ENCODE peak calls at places on chromosomes 13 and 19, in seven cellular contexts. R is testis; D is choroid plexus epithelial cell; O is AG09309; E is uterus; A is CD8-positive, alpha-beta memory T cell; Q is sigmoid colon. H is an unnamed sample.

GRCh38 chr13:98775844-98776598 is 23.5 kb upstream of the SLC15A1 start:
- DNase-seq in A (no peak), D (peak), E (no peak), O (no peak), R (no peak), Q (no peak), H (no peak)

GRCh38 chr13:81916471-81916870 is 1575.5 kb upstream of the SPRY2 start:
- DNase-seq in A (no peak), D (peak), Q (no peak), O (no peak), R (no peak), E (no peak), H (no peak)

GRCh38 chr19:45137179-45137761 is 23.5 kb downstream of the NKPD1 start:
- DNase-seq in E (no peak), R (no peak), A (no peak), O (no peak), Q (no peak), D (no peak), H (no peak)

GRCh38 chr13:48750588-48751383 is 97.1 kb downstream of the CYSLTR2 start:
- DNase-seq in R (peak), D (peak), O (no peak), Q (peak), E (peak), A (no peak), H (no peak)

GRCh38 chr13:113862191-113862765 is 1.6 kb downstream of the GAS6 start:
- DNase-seq in D (no peak), E (no peak), O (no peak), Q (no peak), R (peak), A (no peak), H (no peak)

GRCh38 chr19:58352760-58353671 is at the start of gene A1BG:
- DNase-seq in Q (no peak), D (no peak), O (no peak), A (no peak), E (no peak), R (no peak), H (no peak)

GRCh38 chr13:28047784-28048388 is 52.5 kb downstream of the FLT3 start:
- DNase-seq in Q (no peak), D (peak), A (no peak), O (no peak), E (no peak), R (no peak), H (no peak)

GRCh38 chr19:45515081-45515624 is 7.9 kb downstream of the VASP start:
- DNase-seq in D (no peak), A (no peak), Q (no peak), E (no peak), R (no peak), O (no peak), H (no peak)

GRCh38 chr19:52095172-52096014 is at the start of gene ZNF841:
- DNase-seq in D (peak), Q (peak), E (peak), O (peak), R (peak), A (peak), H (no peak)

GRCh38 chr13:32390484-32390883 is 37.4 kb downstream of the N4BP2L1 start:
- DNase-seq in O (no peak), Q (no peak), A (no peak), E (no peak), D (no peak), R (no peak), H (no peak)

GRCh38 chr19:34459614-34460013 is 21.9 kb upstream of the WTIP start:
- DNase-seq in R (no peak), O (no peak), E (no peak), D (no peak), A (no peak), Q (no peak), H (no peak)

GRCh38 chr19:12792048-12792852 is 964 bp downstream of the JUNB start:
- DNase-seq in Q (peak), D (peak), R (peak), A (peak), O (no peak), E (peak), H (peak)

GRCh38 chr19:30555075-30555787 is 183.0 kb downstream of the ZNF536 start:
- DNase-seq in Q (no peak), R (no peak), E (no peak), A (no peak), O (no peak), D (no peak), H (no peak)

GRCh38 chr13:106369858-106370257 is 165.6 kb downstream of the EFNB2 start:
- DNase-seq in R (no peak), D (peak), E (no peak), Q (no peak), A (no peak), O (no peak), H (no peak)

GRCh38 chr19:8423821-8424223 is 10.7 kb downstream of the MARCHF2 start:
- DNase-seq in D (peak), R (peak), Q (peak), O (peak), A (no peak), E (peak), H (no peak)

GRCh38 chr13:106814389-106814903 is 246.5 kb upstream of the ARGLU1 start:
- DNase-seq in A (no peak), R (no peak), E (no peak), Q (no peak), O (no peak), D (no peak), H (no peak)

GRCh38 chr19:12866416-12867119 is 14.7 kb downstream of the DNASE2 start:
- DNase-seq in D (no peak), O (no peak), E (no peak), A (no peak), R (no peak), Q (no peak), H (no peak)

GRCh38 chr19:9848060-9848459 is 12.9 kb downstream of the PIN1 start:
- DNase-seq in O (no peak), E (no peak), A (no peak), R (no peak), Q (no peak), D (no peak), H (no peak)

GRCh38 chr19:40599331-40600085 is 1.7 kb upstream of the LTBP4 start:
- DNase-seq in A (no peak), Q (no peak), D (no peak), E (peak), R (no peak), O (no peak), H (no peak)

GRCh38 chr19:40598121-40598917 is 2.9 kb upstream of the LTBP4 start:
- DNase-seq in O (no peak), E (peak), A (peak), D (peak), Q (peak), R (peak), H (peak)

GRCh38 chr19:40598918-40599307 is 2.3 kb upstream of the LTBP4 start:
- DNase-seq in R (no peak), O (no peak), A (no peak), Q (no peak), D (no peak), E (no peak), H (no peak)

GRCh38 chr19:40601061-40601973 is at the start of gene LTBP4:
- DNase-seq in Q (peak), R (no peak), D (peak), A (peak), O (no peak), E (peak), H (no peak)

DNA sequence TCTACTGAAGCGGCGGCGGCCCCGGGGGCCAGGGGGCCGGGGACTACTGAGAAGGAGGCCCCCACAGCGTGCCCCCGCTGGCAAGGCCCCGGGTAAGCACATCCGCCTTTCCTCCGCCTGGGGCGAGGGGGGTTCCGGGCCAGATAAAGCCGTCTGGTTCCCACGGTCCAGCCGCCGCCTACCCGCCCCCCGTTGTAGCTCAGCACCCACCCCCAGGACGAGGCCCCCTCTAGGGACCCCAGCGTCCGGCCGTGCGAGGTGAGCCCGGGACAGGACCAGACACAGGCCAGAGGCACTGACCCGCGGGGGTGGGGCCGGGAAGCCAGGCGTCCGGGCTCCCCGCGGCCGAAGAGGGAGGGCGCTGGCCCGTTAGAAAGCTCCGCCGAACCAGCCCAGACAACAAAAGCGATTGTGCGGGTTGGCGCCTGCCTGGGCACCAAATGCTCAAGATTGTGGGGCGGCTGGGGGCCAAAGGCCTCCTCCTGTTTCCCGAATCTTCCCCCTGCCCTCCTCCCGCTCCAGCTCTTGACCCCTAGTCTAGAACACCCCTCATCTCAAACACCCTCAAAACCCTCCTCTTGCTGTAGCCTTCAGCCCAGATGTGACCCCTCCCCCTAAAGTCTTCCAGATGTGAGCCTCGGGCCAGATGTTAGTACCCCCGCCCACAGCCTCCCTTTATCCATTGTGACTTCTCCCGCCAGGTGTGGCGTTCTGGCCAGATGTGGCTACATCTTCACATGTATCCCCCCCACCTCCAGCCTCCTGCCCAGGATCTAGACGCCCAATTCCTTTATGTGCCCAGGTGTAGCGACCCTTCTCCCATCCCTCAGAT is 867 bp upstream of the LTBP4 start:
- DNase-seq in E (peak), R (no peak), D (no peak), A (no peak), O (no peak), Q (peak), H (no peak)
- H3K4me3 ChIP-seq in E (peak), R (no peak), D (no peak), A (peak), O (no peak), Q (peak), H (no peak)

GRCh38 chr13:40352385-40352778 is 314.1 kb downstream of the FOXO1 start:
- DNase-seq in E (peak), A (no peak), Q (peak), O (no peak), D (peak), R (peak), H (no peak)
- H3K4me3 ChIP-seq in E (no peak), A (no peak), Q (no peak), O (no peak), D (no peak), R (no peak), H (no peak)

DNA sequence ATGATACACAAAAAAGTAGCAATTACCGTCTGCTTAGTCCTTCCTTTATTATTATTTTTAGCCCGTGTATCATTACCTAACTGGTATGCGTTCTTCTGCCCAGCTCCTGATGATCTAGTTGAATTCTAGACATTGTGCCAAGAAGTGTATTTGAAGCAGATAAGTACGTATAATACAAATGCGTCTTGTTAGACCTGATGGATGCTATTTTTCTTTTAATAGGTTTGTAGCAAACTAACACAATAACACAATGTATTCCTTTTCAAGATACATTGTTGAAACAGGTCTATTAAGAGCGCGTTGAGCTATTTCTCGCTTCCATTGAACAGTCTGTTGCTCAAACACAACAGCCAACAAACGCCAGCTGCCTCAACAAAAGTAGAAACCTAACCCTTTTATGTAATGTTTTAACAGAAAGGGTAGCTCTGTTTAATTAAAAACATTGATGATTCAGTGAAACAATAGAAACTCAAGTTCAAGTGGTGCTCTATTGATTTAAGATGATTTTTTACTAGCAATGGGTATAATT is 14.7 kb downstream of the ZIC2 start:
- DNase-seq in O (no peak), E (no peak), D (peak), R (no peak), A (no peak), Q (no peak), H (no peak)
- H3K4me3 ChIP-seq in O (no peak), E (no peak), D (peak), R (no peak), A (no peak), Q (no peak), H (no peak)

GRCh38 chr19:3783660-3784584 is 2.3 kb downstream of the MATK start:
- DNase-seq in E (no peak), R (no peak), D (no peak), Q (no peak), A (no peak), O (no peak), H (no peak)

GRCh38 chr19:3784607-3785463 is 1.3 kb downstream of the MATK start:
- DNase-seq in R (no peak), A (no peak), Q (no peak), E (no peak), O (no peak), D (no peak), H (no peak)

GRCh38 chr19:3782903-3783302 is 3.3 kb downstream of the MATK start:
- DNase-seq in D (no peak), E (no peak), R (no peak), A (no peak), O (no peak), Q (no peak), H (no peak)

GRCh38 chr19:3785938-3786824 is at the start of gene MATK:
- DNase-seq in Q (no peak), A (peak), R (no peak), D (no peak), E (no peak), O (no peak), H (no peak)

DNA sequence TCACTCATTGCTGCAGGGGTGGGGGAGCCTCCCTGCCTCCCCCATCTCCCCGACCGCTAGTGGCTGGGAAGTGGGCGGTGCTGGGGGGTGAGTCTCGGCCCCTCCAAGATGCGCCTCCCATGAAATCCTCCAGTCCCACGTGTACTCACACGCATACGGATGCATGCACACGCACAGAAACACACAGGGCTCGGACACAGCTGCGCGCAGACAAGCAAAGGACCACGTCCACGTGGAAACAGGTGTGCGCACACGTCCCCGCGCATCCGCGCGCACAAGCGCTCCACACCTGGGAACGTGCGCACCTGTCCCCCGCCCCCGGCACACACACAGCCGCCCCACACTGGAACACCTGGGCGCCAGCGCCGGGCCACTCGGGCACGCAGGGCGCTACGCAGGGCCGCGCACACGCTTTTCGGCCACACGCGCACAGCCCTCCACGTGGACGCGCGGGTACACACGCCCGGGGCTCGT is 680 bp downstream of the MATK start:
- DNase-seq in E (no peak), Q (no peak), R (no peak), O (no peak), D (no peak), A (no peak), H (no peak)
- H3K4me3 ChIP-seq in E (no peak), Q (peak), R (peak), O (no peak), D (no peak), A (peak), H (no peak)

GRCh38 chr13:50677687-50678463 is 165.6 kb downstream of the DLEU7 start:
- DNase-seq in A (no peak), Q (no peak), D (no peak), R (peak), E (no peak), O (no peak), H (no peak)
- H3K4me3 ChIP-seq in A (no peak), Q (no peak), D (no peak), R (peak), E (no peak), O (no peak), H (no peak)

DNA sequence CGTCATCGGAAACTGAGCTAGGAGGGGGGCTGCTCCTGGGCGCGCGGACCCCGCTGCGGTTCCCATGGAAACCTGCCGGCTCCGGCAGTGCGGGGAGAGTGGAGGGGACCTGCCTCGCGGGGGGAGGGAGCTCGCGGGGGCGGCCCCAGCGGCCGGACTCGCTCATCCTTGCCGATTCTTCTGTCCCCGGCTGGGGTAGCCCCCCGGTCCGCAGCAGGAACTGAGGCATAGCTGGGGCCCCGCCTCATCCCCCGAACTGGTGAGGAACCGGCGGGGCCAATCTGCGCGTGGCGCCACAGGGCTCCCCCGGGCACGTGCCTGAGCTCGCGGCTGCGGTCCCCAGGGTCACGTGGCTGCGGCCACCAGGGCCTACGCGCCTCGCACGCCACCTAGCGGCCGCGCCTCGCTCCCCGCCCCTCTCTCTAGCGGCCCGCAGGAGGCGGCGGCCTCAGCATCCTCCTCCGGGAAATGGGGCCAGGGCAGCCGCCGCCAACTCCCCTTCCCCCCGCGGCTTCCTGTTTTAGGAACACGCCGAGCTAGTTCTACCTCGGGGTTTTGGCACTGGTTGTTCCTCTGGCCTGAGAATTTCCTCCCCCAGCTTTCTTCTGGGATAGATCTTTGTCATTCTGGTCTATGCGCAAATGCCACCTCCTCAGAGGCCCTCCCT is 1.7 kb upstream of the ELAVL3 start:
- DNase-seq in E (peak), R (peak), A (peak), O (peak), Q (peak), D (peak), H (peak)
- H3K4me3 ChIP-seq in E (no peak), R (peak), A (peak), O (peak), Q (peak), D (peak), H (peak)

GRCh38 chr13:45398862-45399261 is 19.3 kb downstream of the SLC25A30 start:
- DNase-seq in O (no peak), A (peak), E (no peak), D (no peak), Q (no peak), R (no peak), H (peak)

GRCh38 chr13:45406421-45406820 is 11.8 kb downstream of the SLC25A30 start:
- DNase-seq in O (no peak), A (no peak), D (no peak), E (no peak), R (no peak), Q (no peak), H (no peak)

GRCh38 chr13:45401306-45401705 is 16.9 kb downstream of the SLC25A30 start:
- DNase-seq in A (no peak), O (no peak), D (no peak), E (no peak), R (no peak), Q (no peak), H (no peak)

GRCh38 chr13:45402641-45403040 is 15.5 kb downstream of the SLC25A30 start:
- DNase-seq in D (no peak), Q (no peak), O (no peak), R (no peak), A (no peak), E (no peak), H (no peak)

GRCh38 chr13:45403081-45403480 is 15.1 kb downstream of the SLC25A30 start:
- DNase-seq in E (no peak), O (no peak), A (no peak), Q (no peak), D (no peak), R (no peak), H (no peak)
- H3K4me3 ChIP-seq in E (no peak), O (no peak), A (no peak), Q (no peak), D (no peak), R (no peak), H (no peak)

GRCh38 chr19:55435020-55435419 is 8.1 kb downstream of the SHISA7 start:
- DNase-seq in A (no peak), O (no peak), E (no peak), D (no peak), Q (no peak), R (no peak), H (no peak)
- H3K4me3 ChIP-seq in A (no peak), O (no peak), E (no peak), D (no peak), Q (no peak), R (no peak), H (no peak)

DNA sequence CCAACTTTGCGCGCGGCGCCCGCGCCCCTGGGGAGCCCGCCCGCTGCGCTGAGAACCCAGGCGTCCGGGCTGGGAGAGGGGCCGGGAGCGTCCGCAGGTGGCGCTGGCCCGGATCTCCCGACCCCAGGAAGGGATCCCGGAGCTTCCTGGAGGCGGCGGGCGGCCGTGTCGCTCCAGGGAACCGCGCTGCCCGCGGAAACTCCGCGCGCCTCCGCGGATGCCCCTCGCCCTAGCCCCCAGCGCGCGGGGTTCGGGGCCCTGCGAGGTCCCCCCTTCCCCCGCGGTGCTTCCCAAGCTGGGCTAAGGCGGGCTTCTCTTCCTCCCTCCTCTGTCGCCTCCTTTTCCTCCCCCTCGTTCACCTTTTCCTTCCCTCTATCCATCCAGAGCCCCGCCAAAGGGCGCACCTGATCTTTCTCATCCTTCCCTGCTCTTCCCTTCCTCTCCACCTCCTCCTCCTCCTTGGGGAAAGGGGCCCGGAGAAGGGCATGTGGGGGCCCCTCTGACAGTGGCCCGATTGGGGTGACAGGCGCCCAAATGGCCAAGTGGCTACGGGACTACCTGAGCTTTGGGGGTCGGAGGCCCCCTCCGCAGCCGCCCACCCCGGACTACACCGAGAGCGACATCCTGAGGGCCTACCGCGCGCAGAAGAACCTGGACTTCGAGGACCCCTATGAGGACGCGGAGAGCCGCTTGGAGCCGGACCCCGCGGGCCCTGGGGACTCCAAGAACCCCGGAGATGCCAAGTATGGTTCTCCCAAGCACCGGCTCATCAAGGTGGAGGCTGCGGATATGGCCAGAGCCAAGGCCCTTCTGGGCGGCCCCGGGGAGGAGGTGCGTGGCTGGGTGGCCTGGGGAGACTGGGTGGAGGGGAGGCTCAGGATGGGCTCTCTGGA is 710 bp downstream of the SHD start:
- DNase-seq in R (no peak), Q (no peak), A (no peak), D (no peak), E (no peak), O (no peak), H (no peak)
- H3K4me3 ChIP-seq in R (peak), Q (peak), A (no peak), D (no peak), E (no peak), O (no peak), H (no peak)